ENCODE peak calls at places on chromosomes 12 and 14, in four cellular contexts. M, J, X and I are unnamed samples.

GRCh38 chr12:123952037-123952436 is 20.6 kb downstream of the CCDC92 start:
- DNase-seq in M (peak), J (no peak), X (no peak), I (no peak)

GRCh38 chr12:122090759-122091535 is 12.4 kb downstream of the MLXIP start:
- DNase-seq in M (no peak), J (no peak), X (peak), I (no peak)

GRCh38 chr14:24665440-24665991 is 31.5 kb upstream of the GZMB start:
- DNase-seq in M (no peak), J (no peak), X (no peak), I (no peak)

GRCh38 chr14:66965831-66966230 is 223.4 kb upstream of the GARIN2 start:
- DNase-seq in M (peak), J (no peak), X (no peak), I (no peak)

GRCh38 chr12:109775172-109775881 is 57.9 kb downstream of the TRPV4 start:
- DNase-seq in M (peak), J (peak), X (peak), I (peak)

GRCh38 chr14:33692762-33693161 is 258.1 kb downstream of the EGLN3 start:
- DNase-seq in M (peak), J (peak), X (no peak), I (no peak)

GRCh38 chr12:46577063-46577776 is 204.6 kb upstream of the SLC38A2 start:
- DNase-seq in M (no peak), J (no peak), X (no peak), I (no peak)

GRCh38 chr14:40413146-40413545 is 980.9 kb upstream of the FBXO33 start:
- DNase-seq in M (peak), J (no peak), X (no peak), I (no peak)

GRCh38 chr14:68703093-68703492 is 89.8 kb downstream of the ZFP36L1 start:
- DNase-seq in M (peak), J (peak), X (no peak), I (no peak)

GRCh38 chr12:46998811-46999368 is 80.5 kb upstream of the PCED1B start:
- DNase-seq in M (peak), J (no peak), X (no peak), I (no peak)

GRCh38 chr14:51552768-51553426 is 98.8 kb upstream of the FRMD6 start:
- DNase-seq in M (peak), J (no peak), X (no peak), I (no peak)

GRCh38 chr14:23300687-23301223 is 1.9 kb downstream of the PPP1R3E start:
- DNase-seq in M (peak), J (no peak), X (peak), I (no peak)

GRCh38 chr14:67240168-67240932 is 885 bp upstream of the PALS1 start:
- DNase-seq in M (peak), J (no peak), X (peak), I (peak)

GRCh38 chr14:44803239-44803905 is 158.4 kb downstream of the KLHL28 start:
- DNase-seq in M (peak), J (no peak), X (no peak), I (no peak)

GRCh38 chr14:57837267-57837666 is 28.6 kb downstream of the SLC35F4 start:
- DNase-seq in M (no peak), J (no peak), X (no peak), I (no peak)

GRCh38 chr12:89901906-89902648 is 193.4 kb upstream of the ATP2B1 start:
- DNase-seq in M (no peak), J (no peak), X (no peak), I (no peak)

GRCh38 chr14:66087231-66087630 is 398.9 kb upstream of the CCDC196 start:
- DNase-seq in M (peak), J (no peak), X (no peak), I (no peak)

GRCh38 chr12:47900480-47901129 is 4.2 kb downstream of the VDR start:
- DNase-seq in M (peak), J (peak), X (no peak), I (peak)

GRCh38 chr14:104265918-104266642 is 127.7 kb downstream of the KIF26A start:
- DNase-seq in M (no peak), J (no peak), X (no peak), I (no peak)